ENCODE peak calls at places on chromosomes 16 and 17, in nine cellular contexts. Z is right lobe of liver, R is adrenal gland, B is stomach, X is bronchial epithelial cell, V is brain microvascular endothelial cell, O is upper lobe of right lung, A is astrocyte of the spinal cord, H is uterus. F is an unnamed sample.

GRCh38 chr16:25855818-25856217 is 164.1 kb downstream of the HS3ST4 start:
- DNase-seq in X (no peak), O (no peak), A (no peak), V (no peak), H (no peak), B (no peak), R (no peak), Z (no peak), F (no peak)

GRCh38 chr17:41415833-41416335 is 8.5 kb downstream of the KRT37 start:
- DNase-seq in A (peak), Z (peak), R (peak), O (no peak), B (no peak), H (peak), X (no peak), V (peak), F (peak)

GRCh38 chr16:53614346-53614745 is 89.3 kb downstream of the RPGRIP1L start:
- DNase-seq in O (no peak), H (no peak), B (no peak), Z (no peak), X (peak), R (no peak), V (peak), A (no peak), F (peak)

GRCh38 chr17:17972126-17972951 is at the start of the genes DRC3 and TOM1L2:
- DNase-seq in V (peak), A (peak), R (peak), H (peak), Z (peak), B (peak), X (peak), O (peak), F (peak)

GRCh38 chr16:84115919-84116719 is 623 bp downstream of the MBTPS1 start:
- DNase-seq in R (peak), V (peak), A (peak), H (no peak), X (peak), Z (peak), B (peak), O (no peak), F (peak)

GRCh38 chr17:7956208-7956965 is 24.4 kb downstream of the CNTROB start:
- DNase-seq in B (no peak), H (peak), X (no peak), R (no peak), Z (no peak), A (no peak), V (no peak), O (peak), F (peak)

GRCh38 chr16:12575288-12575687 is 228.4 kb downstream of the CPPED1 start:
- DNase-seq in O (no peak), A (no peak), H (no peak), Z (no peak), X (no peak), R (no peak), B (no peak), V (no peak), F (no peak)

GRCh38 chr17:82822281-82822680 is 17.5 kb downstream of the ZNF750 start:
- DNase-seq in Z (no peak), R (no peak), H (no peak), A (no peak), X (no peak), O (no peak), V (no peak), B (no peak), F (no peak)

GRCh38 chr17:28147026-28147425 is 104.5 kb downstream of the NLK start:
- DNase-seq in B (no peak), A (no peak), R (no peak), Z (no peak), H (no peak), V (no peak), O (no peak), X (no peak), F (no peak)

GRCh38 chr17:70668938-70669778 is 499.8 kb downstream of the KCNJ2 start:
- DNase-seq in Z (peak), X (no peak), B (no peak), H (no peak), A (no peak), V (no peak), O (no peak), R (no peak), F (no peak)

GRCh38 chr16:86466695-86467406 is 43.5 kb upstream of the FOXF1 start:
- DNase-seq in B (no peak), A (peak), Z (no peak), H (no peak), V (no peak), R (no peak), X (no peak), O (no peak), F (no peak)

GRCh38 chr17:36671144-36671543 is 69.8 kb downstream of the MRM1 start:
- DNase-seq in B (no peak), R (no peak), V (no peak), H (no peak), Z (no peak), O (no peak), X (no peak), A (no peak), F (no peak)

GRCh38 chr16:1275791-1276579 is 20.1 kb downstream of the TPSD1 start:
- DNase-seq in X (no peak), V (no peak), B (no peak), R (no peak), H (no peak), A (no peak), O (no peak), Z (no peak), F (no peak)

GRCh38 chr16:81649561-81649960 is 129.5 kb upstream of the PLCG2 start:
- DNase-seq in Z (no peak), B (no peak), R (no peak), A (no peak), V (no peak), X (no peak), H (no peak), O (no peak), F (no peak)

GRCh38 chr16:11171448-11171709 is 84.6 kb downstream of the SOCS1 start:
- DNase-seq in H (no peak), B (no peak), Z (no peak), A (no peak), R (no peak), O (no peak), V (no peak), X (no peak), F (no peak)

GRCh38 chr17:56475121-56475520 is 118.4 kb upstream of the NOG start:
- DNase-seq in V (no peak), B (no peak), A (no peak), R (no peak), X (no peak), Z (no peak), H (no peak), O (no peak), F (no peak)

GRCh38 chr16:77306050-77306616 is 106.9 kb downstream of the SYCE1L start:
- DNase-seq in O (no peak), V (no peak), R (no peak), A (peak), H (no peak), X (no peak), B (no peak), Z (no peak), F (no peak)

GRCh38 chr17:73638556-73638955 is 5.7 kb downstream of the SDK2 start:
- DNase-seq in H (no peak), R (no peak), X (no peak), O (no peak), V (no peak), A (no peak), Z (no peak), B (peak), F (no peak)

GRCh38 chr17:28112199-28112995 is 69.9 kb downstream of the NLK start:
- DNase-seq in V (peak), A (no peak), X (no peak), H (no peak), B (no peak), R (no peak), Z (no peak), O (no peak), F (peak)

GRCh38 chr17:65902831-65903549 is 288.9 kb downstream of the CEP112 start:
- DNase-seq in Z (no peak), X (no peak), H (no peak), B (no peak), A (peak), O (no peak), R (peak), V (no peak), F (no peak)

GRCh38 chr17:77882481-77883212 is 75.9 kb upstream of the TNRC6C start:
- DNase-seq in V (peak), R (peak), A (peak), H (peak), Z (no peak), B (peak), O (no peak), X (peak), F (peak)

GRCh38 chr16:9351841-9352434 is 260.5 kb downstream of the HAPSTR1 start:
- DNase-seq in A (no peak), H (no peak), Z (no peak), B (no peak), R (no peak), V (no peak), O (no peak), X (no peak), F (no peak)

GRCh38 chr16:19991614-19992013 is 82.1 kb downstream of the GPR139 start:
- DNase-seq in V (no peak), Z (no peak), O (no peak), B (no peak), A (no peak), X (no peak), R (no peak), H (no peak), F (no peak)

GRCh38 chr17:82300707-82301270 is 16.6 kb downstream of the CD7 start:
- DNase-seq in X (no peak), H (peak), B (peak), R (peak), O (peak), V (no peak), Z (peak), A (peak), F (peak)

GRCh38 chr17:49910094-49910857 is 58.7 kb upstream of the DLX4 start:
- DNase-seq in V (peak), H (no peak), R (no peak), Z (no peak), X (peak), O (no peak), A (no peak), B (peak), F (no peak)

GRCh38 chr17:40451420-40451819 is 8.2 kb downstream of the IGFBP4 start:
- DNase-seq in O (no peak), V (no peak), X (no peak), Z (peak), R (peak), H (peak), B (no peak), A (peak), F (peak)

GRCh38 chr17:67125924-67126323 is 81.6 kb downstream of the CACNG1 start:
- DNase-seq in R (no peak), V (no peak), Z (no peak), H (no peak), X (peak), A (no peak), O (no peak), B (no peak), F (no peak)

GRCh38 chr17:5047446-5047845 is 12.2 kb upstream of the SLC52A1 start:
- DNase-seq in R (no peak), Z (no peak), V (no peak), O (no peak), B (no peak), H (no peak), X (no peak), A (no peak), F (no peak)

GRCh38 chr16:50272111-50272571 is 5.8 kb downstream of the ADCY7 start:
- DNase-seq in O (no peak), H (no peak), B (no peak), A (no peak), Z (no peak), V (no peak), R (no peak), X (no peak), F (no peak)

GRCh38 chr17:55432358-55433028 is 10.9 kb upstream of the MMD start:
- DNase-seq in A (no peak), O (no peak), R (no peak), H (no peak), V (no peak), B (no peak), Z (no peak), X (peak), F (no peak)

GRCh38 chr17:57638284-57638683 is 106.8 kb downstream of the CCDC182 start:
- DNase-seq in O (no peak), V (no peak), B (no peak), Z (no peak), A (no peak), H (no peak), X (no peak), R (no peak), F (no peak)
- H3K4me3 ChIP-seq in O (no peak), V (no peak), B (no peak), Z (no peak), A (no peak), H (no peak), X (no peak), R (no peak), F (no peak)

GRCh38 chr17:78986048-78986648 is 6.4 kb upstream of the LGALS3BP start:
- DNase-seq in A (peak), Z (no peak), B (peak), H (no peak), R (peak), X (no peak), O (no peak), V (peak), F (peak)
- TF ChIP-seq CTCF in A (peak), Z (peak), B (peak), H (peak), R (peak), X (peak), O (peak), V (peak), F (peak)

DNA sequence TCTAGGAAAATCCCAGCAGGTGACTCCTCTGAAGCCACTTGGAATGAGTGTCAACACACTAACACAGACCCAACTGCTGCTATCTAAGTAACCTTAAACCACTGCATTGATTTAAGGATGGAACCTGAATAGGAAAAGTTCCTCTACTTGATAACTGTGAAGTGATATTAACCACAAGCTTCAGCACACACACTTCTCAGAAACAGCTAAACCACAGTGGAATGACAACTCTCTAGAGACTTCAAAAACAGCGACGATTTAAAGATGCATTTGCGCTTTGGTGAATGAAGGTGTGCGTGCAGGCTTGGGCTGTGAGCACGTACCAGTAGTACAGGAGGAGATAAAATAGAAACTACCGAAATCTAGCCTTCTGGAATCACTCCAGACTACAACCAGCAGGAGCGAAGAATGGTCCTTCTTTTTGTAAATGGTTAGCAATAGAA is 137.6 kb upstream of the CORO6 start:
- DNase-seq in O (no peak), R (no peak), X (peak), V (peak), B (no peak), A (peak), H (no peak), Z (no peak), F (peak)
- H3K4me3 ChIP-seq in O (peak), R (peak), X (peak), V (peak), B (peak), A (peak), H (peak), Z (peak), F (peak)

GRCh38 chr16:24583494-24583893 is 44.1 kb downstream of the RBBP6 start:
- DNase-seq in H (no peak), V (no peak), A (no peak), O (no peak), Z (no peak), R (no peak), X (no peak), B (no peak), F (no peak)

GRCh38 chr16:24577167-24577566 is 37.8 kb downstream of the RBBP6 start:
- DNase-seq in V (peak), H (no peak), B (no peak), A (no peak), R (no peak), Z (no peak), X (peak), O (no peak), F (peak)

DNA sequence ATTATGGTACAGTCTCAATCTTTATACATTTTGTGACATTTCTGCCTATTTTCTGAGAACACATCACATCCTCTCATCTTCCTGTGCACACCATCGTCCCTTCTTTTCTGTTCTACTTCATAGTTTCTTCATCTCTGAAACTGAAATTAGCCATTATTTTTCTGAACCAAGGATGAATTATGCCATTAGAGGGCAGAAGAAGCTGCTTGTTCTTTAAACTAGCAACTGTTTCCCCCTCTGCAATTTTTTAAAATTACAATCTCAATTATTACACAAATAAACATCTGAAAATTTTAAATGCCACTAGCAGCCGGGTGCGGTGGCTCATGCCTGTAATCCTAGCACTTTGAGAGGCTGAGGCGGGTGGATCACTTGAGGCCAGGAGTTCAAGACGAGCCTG is 41.3 kb downstream of the RBBP6 start:
- DNase-seq in A (peak), R (no peak), H (no peak), Z (no peak), X (peak), V (no peak), O (no peak), B (no peak), F (peak)
- TF ChIP-seq CTCF in A (peak), R (peak), H (peak), Z (peak), X (peak), V (peak), O (peak), B (no peak), F (peak)

DNA sequence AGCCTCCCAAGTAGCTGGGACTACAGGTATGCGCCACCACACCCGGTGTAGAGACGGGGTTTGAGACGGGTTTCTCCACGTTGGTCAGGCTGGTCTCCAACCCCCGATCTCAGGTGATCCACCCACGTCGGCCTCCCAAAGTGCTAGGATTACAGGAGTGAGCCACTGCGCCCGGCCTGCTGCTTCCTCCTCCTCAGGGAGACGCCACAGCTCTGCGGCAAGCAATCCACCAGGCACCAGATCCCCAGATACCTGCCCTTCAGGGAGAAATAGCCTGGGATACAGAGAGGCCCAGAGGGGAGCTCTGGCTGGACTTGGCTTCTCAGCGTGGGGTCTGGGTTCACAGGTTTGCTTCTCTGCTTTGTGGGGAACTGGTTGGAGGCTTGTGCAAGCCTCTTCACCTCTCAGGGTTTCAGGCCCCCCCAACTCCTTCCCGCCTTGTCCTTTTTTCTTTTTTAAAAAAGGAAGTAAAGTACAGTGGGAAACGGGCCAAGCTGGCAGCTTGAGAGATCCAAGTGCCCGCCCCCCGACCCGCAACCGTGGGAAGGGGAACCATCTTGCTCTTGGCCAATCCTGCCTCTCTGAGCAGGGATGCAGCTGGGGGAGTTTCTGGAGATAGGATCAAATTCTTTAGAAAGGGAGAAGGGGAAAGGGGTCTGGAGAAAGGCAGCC is 2.6 kb upstream of the SPHK1 start:
- DNase-seq in V (no peak), B (no peak), R (peak), X (no peak), H (no peak), A (no peak), Z (no peak), O (no peak), F (no peak)
- H3K4me3 ChIP-seq in V (peak), B (no peak), R (no peak), X (no peak), H (no peak), A (no peak), Z (no peak), O (peak), F (no peak)

F was measured in cardiac fibroblast.